ENCODE peak calls at places on chromosomes 5 and 9, in ten cellular contexts. A, H, G, U, X, N, S, T, P and L are unnamed samples.

GRCh38 chr5:78731884-78732283 is 83.3 kb upstream of the LHFPL2 start:
- DNase-seq in S (no peak), P (no peak), T (no peak), X (no peak), G (no peak), A (no peak), N (no peak), H (no peak), U (no peak), L (no peak)

GRCh38 chr5:176882566-176882900 is 16.6 kb downstream of the HK3 start:
- DNase-seq in H (no peak), U (no peak), P (no peak), S (no peak), G (no peak), T (no peak), X (no peak), N (no peak), A (no peak), L (no peak)

GRCh38 chr5:141513627-141514329 is 24.9 kb downstream of the PCDHGC5 start:
- DNase-seq in H (peak; percentile 94), P (peak; percentile 66), N (no peak), S (peak; percentile 70), X (peak; percentile 80), A (peak; percentile 87), G (peak; percentile 80), T (peak; percentile 66), U (no peak), L (peak; percentile 87)

GRCh38 chr5:3187846-3188425 is 407.7 kb upstream of the IRX1 start:
- DNase-seq in P (no peak), U (no peak), G (no peak), S (no peak), X (no peak), H (no peak), N (no peak), A (no peak), T (no peak), L (no peak)

GRCh38 chr5:19314840-19315239 is 673.2 kb downstream of the CDH18 start:
- DNase-seq in N (no peak), S (peak; percentile 10), P (no peak), H (no peak), X (no peak), A (no peak), U (no peak), G (no peak), T (no peak), L (no peak)

GRCh38 chr9:37593877-37594448 is 1.6 kb upstream of the TOMM5 start:
- DNase-seq in P (no peak), S (no peak), H (no peak), X (no peak), U (no peak), A (no peak), N (no peak), G (no peak), T (no peak), L (no peak)

GRCh38 chr9:99825158-99826046 is 3.7 kb downstream of the NR4A3 start:
- DNase-seq in T (no peak), S (no peak), G (peak; percentile 68), X (no peak), H (no peak), U (no peak), N (no peak), P (peak; percentile 9), A (peak; percentile 81), L (peak; percentile 79)

GRCh38 chr9:18457498-18457897 is 16.5 kb upstream of the ADAMTSL1 start:
- DNase-seq in N (no peak), H (no peak), X (no peak), T (no peak), U (no peak), A (no peak), S (no peak), G (no peak), P (no peak), L (no peak)

GRCh38 chr5:163385276-163385675 is 52.1 kb upstream of the CCNG1 start:
- DNase-seq in X (no peak), S (no peak), T (no peak), A (no peak), P (no peak), U (no peak), H (no peak), N (no peak), G (no peak), L (no peak)

GRCh38 chr5:163385824-163386223 is 51.6 kb upstream of the CCNG1 start:
- DNase-seq in T (no peak), G (no peak), X (no peak), A (no peak), S (no peak), N (no peak), H (no peak), P (no peak), U (no peak), L (no peak)

GRCh38 chr5:163384669-163385068 is 52.7 kb upstream of the CCNG1 start:
- DNase-seq in S (no peak), G (no peak), N (no peak), T (no peak), U (no peak), P (no peak), X (no peak), H (no peak), A (no peak), L (no peak)

GRCh38 chr5:163381832-163382231 is 55.6 kb upstream of the CCNG1 start:
- DNase-seq in N (no peak), U (no peak), X (no peak), T (no peak), A (no peak), H (no peak), G (no peak), P (no peak), S (no peak), L (no peak)

DNA sequence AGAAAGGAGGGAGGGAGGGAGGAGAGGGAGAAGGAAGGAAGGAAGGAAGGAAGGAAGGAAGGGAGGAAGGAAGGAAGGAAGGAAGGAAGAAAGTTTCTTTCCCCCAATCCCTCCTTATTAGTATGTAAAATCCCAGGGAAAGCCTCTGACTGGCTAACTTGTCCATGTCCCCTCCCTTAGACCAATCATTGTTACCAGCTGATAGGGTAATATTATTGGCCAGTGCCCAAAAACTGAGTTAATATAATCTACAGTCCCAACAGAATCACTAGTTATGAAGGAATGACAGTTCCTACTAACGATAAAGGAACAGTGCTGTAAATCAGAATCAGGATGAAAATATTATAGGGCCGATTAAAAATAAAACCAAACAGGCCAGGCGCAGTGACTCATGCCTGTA is 53.6 kb upstream of the CCNG1 start:
- DNase-seq in T (no peak), X (no peak), P (no peak), S (no peak), N (no peak), A (no peak), H (no peak), G (no peak), U (no peak), L (no peak)
- H3K27ac ChIP-seq in T (no peak overlapping the region), X (no peak overlapping the region), P (no peak overlapping the region), S (no peak overlapping the region), N (no peak overlapping the region), A (no peak overlapping the region), H (no peak overlapping the region), G (no peak overlapping the region), U (no peak overlapping the region), L (no peak overlapping the region)

GRCh38 chr5:148999741-149000140 is 63.1 kb downstream of the SH3TC2 start:
- DNase-seq in U (no peak), H (no peak), P (no peak), X (no peak), A (no peak), T (no peak), S (no peak), N (no peak), G (no peak), L (no peak)

GRCh38 chr5:149002761-149003689 is 59.8 kb downstream of the SH3TC2 start:
- DNase-seq in N (no peak), S (no peak), T (no peak), A (no peak), G (no peak), P (no peak), H (no peak), X (peak; percentile 34), U (no peak), L (no peak)

GRCh38 chr5:149001154-149001553 is 61.7 kb downstream of the SH3TC2 start:
- DNase-seq in N (no peak), X (no peak), A (no peak), S (no peak), U (no peak), P (no peak), T (no peak), G (no peak), H (no peak), L (no peak)

GRCh38 chr5:149004559-149004958 is 58.3 kb downstream of the SH3TC2 start:
- DNase-seq in A (peak; percentile 41), X (no peak), N (no peak), H (no peak), G (no peak), U (no peak), P (no peak), S (no peak), T (no peak), L (no peak)

DNA sequence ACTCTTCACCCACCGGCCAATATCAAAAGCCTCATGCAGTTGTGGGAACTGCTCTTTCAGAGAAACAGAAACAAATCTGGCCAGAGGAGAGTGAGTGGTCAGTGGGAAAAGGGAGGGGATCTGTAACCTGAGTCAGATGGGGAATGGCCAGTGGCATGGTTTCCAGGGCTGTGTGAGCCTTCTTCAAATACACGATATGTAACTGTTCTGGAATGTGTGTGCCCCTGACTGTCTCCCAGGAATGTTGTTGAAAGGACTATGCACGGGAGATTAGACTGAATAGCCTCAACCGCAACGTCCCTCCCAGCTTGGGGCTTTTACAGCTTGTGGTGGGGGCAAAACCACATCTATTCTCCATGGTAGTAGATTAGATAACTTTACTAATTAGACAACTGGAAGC is 60.8 kb downstream of the SH3TC2 start:
- DNase-seq in S (no peak), U (peak; percentile 44), H (no peak), N (no peak), A (no peak), T (no peak), G (no peak), X (peak; percentile 64), P (no peak), L (no peak)
- TF ChIP-seq POLR2AphosphoS5 in S (no peak), U (no peak), H (no peak), N (no peak), A (no peak), T (no peak), G (no peak), X (peak; percentile 51), P (no peak), L (no peak)

GRCh38 chr5:179608131-179608581 is 15.3 kb downstream of the HNRNPH1 start:
- DNase-seq in A (no peak), H (peak; percentile 64), P (no peak), X (no peak), S (no peak), N (no peak), T (no peak), U (no peak), G (no peak), L (peak; percentile 67)
- H3K27ac ChIP-seq in A (peak overlapping the region; percentile 32), H (peak overlapping the region; percentile 25), P (no peak overlapping the region), X (no peak overlapping the region), S (no peak overlapping the region), N (peak overlapping the region; percentile 44), T (peak overlapping the region; percentile 29), U (no peak overlapping the region), G (no peak overlapping the region), L (peak overlapping the region; percentile 65)

DNA sequence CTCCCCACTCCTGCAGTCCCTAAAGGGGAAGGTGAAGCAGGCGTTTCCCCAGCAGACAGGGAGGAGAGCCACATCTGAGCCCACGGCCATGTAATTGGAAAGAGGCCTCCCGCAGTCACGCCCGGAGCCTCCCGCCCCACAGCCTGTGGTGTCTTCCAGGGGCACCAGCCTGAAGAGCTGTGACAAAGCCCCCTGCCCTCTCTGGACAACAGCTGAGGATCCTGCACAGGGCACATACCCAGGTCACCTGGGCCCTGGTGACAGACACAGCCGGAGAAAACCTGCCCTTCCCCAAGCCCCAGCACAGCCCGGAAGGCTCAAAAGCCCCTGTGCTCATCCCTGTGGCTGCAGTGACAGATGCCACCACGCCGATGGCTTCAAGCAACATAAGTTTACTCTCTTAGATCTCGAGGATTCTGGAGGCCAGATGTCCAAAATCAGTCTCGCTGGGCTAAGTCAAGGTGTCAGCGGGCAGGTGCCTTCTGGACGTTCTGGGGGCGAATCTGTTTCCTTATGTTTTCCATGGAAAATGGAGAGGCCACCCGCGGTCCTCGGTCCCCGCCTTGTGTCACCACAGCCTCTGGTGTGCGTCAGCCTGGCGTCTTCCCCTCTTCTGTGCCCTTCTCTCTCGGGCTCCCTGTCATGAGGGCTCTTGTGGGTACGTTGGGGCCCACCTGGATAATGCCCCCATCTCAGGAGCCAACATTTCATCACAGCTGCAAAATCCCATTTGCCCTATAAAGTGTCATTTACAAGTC is 71.5 kb downstream of the PSMB7 start:
- DNase-seq in A (peak; percentile 60), U (no peak), S (no peak), T (no peak), G (no peak), X (no peak), H (no peak), N (no peak), P (no peak), L (peak; percentile 65)
- TF ChIP-seq POLR2AphosphoS5 in A (no peak), U (no peak), S (no peak), T (no peak), G (no peak), X (peak; percentile 36), H (no peak), N (no peak), P (no peak), L (peak; percentile 6)